ENCODE peak calls at places on chromosomes 7 and 10, in six cellular contexts. H is astrocyte of the cerebellum; K is HTR-8/SVneo; U is stimulated activated CD4-positive, alpha-beta T cell treated with anti-CD3 and anti-CD28 coated beads, Interleukin-4, amount 100 ng/mL, for 4 hours; J is choroid plexus epithelial cell; T is fibroblast of gingiva. A is an unnamed sample.
A peak's percentile ranks its signal among the peaks of the same experiment; 100 is the strongest.

GRCh38 chr10:76209135-76209534 is 777.7 kb downstream of the LRMDA start:
- DNase-seq in H (peak; percentile 4), K (no peak), U (no peak), J (peak; percentile 42), T (peak; percentile 31), A (no peak)

GRCh38 chr7:156022483-156023459 is 210.5 kb upstream of the SHH start:
- DNase-seq in H (no peak), K (no peak), U (no peak), J (no peak), T (no peak), A (no peak)

GRCh38 chr10:84108797-84109196 is 30.5 kb upstream of the GHITM start:
- DNase-seq in H (no peak), K (no peak), U (no peak), J (no peak), T (no peak), A (no peak)

GRCh38 chr10:124063736-124064135 is 29.7 kb downstream of the CHST15 start:
- DNase-seq in H (peak; percentile 79), K (no peak), U (no peak), J (peak; percentile 86), T (peak; percentile 95), A (no peak)

GRCh38 chr10:79053081-79053434 is 15.7 kb upstream of the ZMIZ1 start:
- DNase-seq in H (no peak), K (no peak), U (no peak), J (no peak), T (no peak), A (no peak)

GRCh38 chr7:103445228-103446020 is 583 bp downstream of the SLC26A5 start:
- DNase-seq in H (no peak), K (no peak), U (no peak), J (peak; percentile 4), T (no peak), A (no peak)

GRCh38 chr10:72729528-72729927 is 37.6 kb downstream of the MCU start:
- DNase-seq in H (no peak), K (no peak), U (no peak), J (no peak), T (no peak), A (no peak)

GRCh38 chr10:122632031-122632430 is 67.6 kb downstream of the C10orf120 start:
- DNase-seq in H (no peak), K (no peak), U (no peak), J (no peak), T (no peak), A (no peak)

GRCh38 chr10:8919291-8919690 is 864.8 kb downstream of the GATA3 start:
- DNase-seq in H (no peak), K (no peak), U (no peak), J (no peak), T (no peak), A (no peak)

GRCh38 chr7:11539853-11540252 is 292.1 kb downstream of the THSD7A start:
- DNase-seq in H (no peak), K (no peak), U (no peak), J (peak; percentile 38), T (peak; percentile 6), A (no peak)

GRCh38 chr7:100680589-100681271 is 7.2 kb downstream of the GNB2 start:
- DNase-seq in H (no peak), K (no peak), U (no peak), J (no peak), T (no peak), A (no peak)

GRCh38 chr10:105592468-105592867 is 951.4 kb downstream of the SORCS3 start:
- DNase-seq in H (no peak), K (no peak), U (no peak), J (no peak), T (no peak), A (no peak)

GRCh38 chr10:126661356-126661755 is 9.1 kb downstream of the C10orf90 start:
- DNase-seq in H (no peak), K (no peak), U (no peak), J (no peak), T (no peak), A (no peak)